ENCODE peak calls at places on chromosomes 4 and X, in seven cellular contexts. W is A549, D is K562, S is H1, P is tibial nerve, F is upper lobe of left lung, X is ovary. I is an unnamed sample.

GRCh38 chrX:37816766-37817165 is 30.6 kb downstream of the DYNLT3 start:
- DNase-seq in W (no peak), D (no peak), S (no peak), P (no peak), F (no peak), X (no peak), I (no peak)

GRCh38 chrX:1242901-1243402 is 25.7 kb upstream of the CSF2RA start:
- DNase-seq in W (peak), D (no peak), S (no peak), P (no peak), F (no peak), X (no peak), I (no peak)

GRCh38 chr4:111064342-111064993 is 441.6 kb upstream of the PITX2 start:
- DNase-seq in W (peak), D (no peak), S (no peak), P (no peak), F (no peak), X (no peak), I (no peak)

GRCh38 chrX:78125148-78125547 is 14.3 kb downstream of the TAF9B start:
- DNase-seq in W (no peak), D (no peak), S (no peak), P (no peak), F (no peak), X (no peak), I (no peak)

GRCh38 chr4:70984587-70984986 is 8.9 kb upstream of the DCK start:
- DNase-seq in W (no peak), D (no peak), S (no peak), P (no peak), F (no peak), X (no peak), I (no peak)

GRCh38 chr4:119731146-119731742 is 102.6 kb upstream of the PDE5A start:
- DNase-seq in W (no peak), D (no peak), S (no peak), P (no peak), F (no peak), X (no peak), I (no peak)

GRCh38 chr4:85402371-85402770 is 72.6 kb upstream of the ARHGAP24 start:
- DNase-seq in W (peak), D (no peak), S (no peak), P (no peak), F (no peak), X (no peak), I (no peak)

GRCh38 chr4:105765690-105766407 is 57.3 kb downstream of the GSTCD start:
- DNase-seq in W (peak), D (no peak), S (no peak), P (no peak), F (no peak), X (no peak), I (no peak)

GRCh38 chr4:128907966-128908365 is 98.5 kb downstream of the JADE1 start:
- DNase-seq in W (no peak), D (no peak), S (no peak), P (no peak), F (no peak), X (no peak), I (no peak)

GRCh38 chr4:24513718-24514117 is 70.6 kb downstream of the DHX15 start:
- DNase-seq in W (no peak), D (no peak), S (no peak), P (no peak), F (no peak), X (no peak), I (no peak)

GRCh38 chrX:49192722-49193328 is 6.7 kb upstream of the PRICKLE3 start:
- DNase-seq in W (peak), D (peak), S (no peak), P (no peak), F (no peak), X (no peak), I (no peak)

GRCh38 chrX:73577368-73577767 is 14.4 kb downstream of the CHIC1 start:
- DNase-seq in W (peak), D (no peak), S (no peak), P (no peak), F (no peak), X (no peak), I (no peak)

GRCh38 chr4:59598233-59598618 is 1601.9 kb upstream of the ADGRL3 start:
- DNase-seq in W (no peak), D (no peak), S (no peak), P (no peak), F (peak), X (no peak), I (no peak)

GRCh38 chr4:79678472-79679202 is 270.6 kb upstream of the GK2 start:
- DNase-seq in W (no peak), D (peak), S (no peak), P (no peak), F (no peak), X (peak), I (no peak)

GRCh38 chrX:150365953-150366911 is 3.1 kb downstream of the MAMLD1 start:
- DNase-seq in W (peak), D (peak), S (peak), P (peak), F (no peak), X (peak), I (no peak)

GRCh38 chrX:264634-265455 is 16.3 kb upstream of the PLCXD1 start:
- DNase-seq in W (peak), D (no peak), S (peak), P (no peak), F (peak), X (no peak), I (peak)

GRCh38 chr4:87529187-87529586 is at the start of gene SPARCL1:
- DNase-seq in W (no peak), D (no peak), S (no peak), P (peak), F (no peak), X (peak), I (no peak)

GRCh38 chrX:152601848-152602616 is 35.7 kb upstream of the GABRQ start:
- DNase-seq in W (peak), D (peak), S (peak), P (no peak), F (no peak), X (no peak), I (no peak)

GRCh38 chrX:129686422-129686948 is 31.7 kb upstream of the APLN start:
- DNase-seq in W (no peak), D (no peak), S (no peak), P (peak), F (no peak), X (peak), I (no peak)

GRCh38 chr4:185305979-185306442 is 89.7 kb downstream of the LRP2BP start:
- DNase-seq in W (peak), D (no peak), S (no peak), P (no peak), F (no peak), X (no peak), I (no peak)

GRCh38 chr4:185304541-185304940 is 91.2 kb downstream of the LRP2BP start:
- DNase-seq in W (no peak), D (no peak), S (no peak), P (no peak), F (peak), X (no peak), I (no peak)

GRCh38 chr4:185309770-185310169 is 86.0 kb downstream of the LRP2BP start:
- DNase-seq in W (no peak), D (no peak), S (no peak), P (no peak), F (no peak), X (no peak), I (no peak)

GRCh38 chr4:185304944-185305690 is 90.6 kb downstream of the LRP2BP start:
- DNase-seq in W (peak), D (no peak), S (peak), P (no peak), F (peak), X (no peak), I (no peak)

DNA sequence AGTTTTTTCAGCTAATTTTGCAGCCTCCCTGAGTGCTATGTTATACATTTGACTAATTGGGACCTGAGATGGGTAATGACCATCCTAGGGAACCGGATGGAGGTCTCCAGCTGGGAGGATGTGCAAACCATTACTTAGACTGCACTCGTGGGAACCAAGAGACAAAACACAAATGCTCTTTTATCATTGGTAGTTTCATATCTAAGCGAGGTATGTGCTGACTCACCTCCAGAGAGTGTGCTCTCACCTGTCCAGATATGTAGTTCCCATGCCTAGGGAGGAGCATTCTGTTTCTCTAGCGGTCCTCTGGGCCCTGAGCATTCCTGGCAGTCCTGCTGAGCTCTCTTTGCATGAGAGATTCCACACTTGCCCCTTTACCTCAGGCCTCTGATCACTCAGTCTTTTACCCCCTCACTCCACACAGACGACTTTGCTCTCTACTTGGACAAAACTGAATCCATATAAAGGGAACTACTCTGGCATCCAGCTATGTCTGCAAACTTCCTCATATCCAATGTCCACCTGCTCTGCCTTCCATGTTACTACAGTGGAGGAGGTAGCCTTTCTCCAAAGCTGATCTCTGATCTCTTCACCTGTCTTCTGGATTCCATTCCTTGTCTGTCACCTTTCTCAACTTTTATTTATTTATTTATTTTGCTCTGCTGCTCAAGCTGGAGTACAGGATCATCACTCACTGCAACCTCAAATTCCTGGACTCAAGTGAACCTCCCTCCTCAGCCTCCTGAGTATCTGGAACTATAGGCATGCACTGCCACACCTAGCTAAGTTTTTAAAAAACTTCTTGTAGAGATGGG is 88.4 kb downstream of the LRP2BP start:
- DNase-seq in W (no peak), D (no peak), S (no peak), P (no peak), F (no peak), X (no peak), I (no peak)
- TF ChIP-seq POLR2A in W (no peak), D (no peak), S (no peak), P (no peak), F (no peak), X (no peak), I (no peak)

DNA sequence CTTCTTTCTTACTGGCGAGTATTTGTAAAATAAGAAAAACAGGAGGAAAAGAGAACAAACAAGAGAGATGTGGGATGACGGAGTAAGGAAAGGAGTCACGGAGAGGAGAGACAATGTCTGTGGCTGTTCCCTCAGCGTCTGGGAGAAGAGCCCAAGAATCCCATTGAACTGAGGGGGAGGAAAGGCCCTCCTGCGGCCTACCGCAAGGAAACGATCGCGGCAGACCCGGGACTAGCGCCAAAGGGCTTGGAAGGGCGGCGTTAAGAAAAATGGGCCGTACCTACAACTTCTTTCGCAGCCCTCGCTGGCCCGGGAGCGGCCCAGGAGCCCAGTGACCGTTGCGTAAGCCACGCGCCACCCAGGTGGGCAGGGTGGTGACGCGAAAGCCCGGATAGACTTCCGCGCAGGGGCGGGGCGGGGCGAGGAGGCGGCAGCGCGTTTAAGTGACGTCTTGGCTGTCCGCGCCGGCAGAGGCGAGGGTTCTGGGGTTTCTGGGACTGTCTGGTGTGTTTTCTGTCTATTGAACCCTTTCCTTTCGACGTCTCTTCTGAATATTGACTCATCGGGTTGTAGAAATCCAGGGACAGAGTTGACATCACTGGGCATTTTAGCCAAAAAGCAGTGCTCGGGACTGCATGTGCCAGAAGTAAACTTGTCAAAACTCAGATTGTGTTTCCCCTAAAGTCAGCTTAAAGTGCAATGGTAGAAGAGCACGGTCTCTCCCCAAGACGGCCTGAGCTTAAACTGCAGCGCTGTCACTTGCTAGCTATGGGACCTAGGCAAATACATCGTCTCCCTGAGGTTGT is at the start of gene SLC9B1:
- DNase-seq in W (peak), D (peak), S (peak), P (peak), F (peak), X (peak), I (peak)
- TF ChIP-seq EP300 in W (no peak), D (peak), S (no peak), P (peak), F (peak), X (peak), I (peak)

GRCh38 chr4:86482851-86483490 is 111.1 kb upstream of the PTPN13 start:
- DNase-seq in W (no peak), D (no peak), S (peak), P (no peak), F (no peak), X (no peak), I (no peak)
- H3K4me3 ChIP-seq in W (no peak), D (no peak), S (no peak), P (peak), F (no peak), X (no peak), I (no peak)

GRCh38 chr4:159174645-159175147 is 71.8 kb downstream of the RAPGEF2 start:
- DNase-seq in W (no peak), D (no peak), S (no peak), P (no peak), F (no peak), X (no peak), I (no peak)
- TF ChIP-seq POLR2A in W (no peak), D (no peak), S (no peak), P (no peak), F (no peak), X (no peak), I (no peak)

GRCh38 chr4:177484613-177485021 is 42.4 kb upstream of the AGA start:
- DNase-seq in W (peak), D (no peak), S (no peak), P (no peak), F (no peak), X (no peak), I (no peak)
- TF ChIP-seq EP300 in W (no peak), D (no peak), S (no peak), P (no peak), F (no peak), X (no peak), I (no peak)

GRCh38 chr4:185209031-185209851 is at the start of gene SNX25:
- DNase-seq in W (peak), D (peak), S (peak), P (peak), F (peak), X (peak), I (peak)

GRCh38 chr4:185202984-185203379 is 818 bp downstream of the CFAP97 start:
- DNase-seq in W (no peak), D (no peak), S (no peak), P (no peak), F (no peak), X (no peak), I (no peak)

GRCh38 chr4:185204238-185204910 is 574 bp upstream of the CFAP97 start:
- DNase-seq in W (peak), D (no peak), S (no peak), P (no peak), F (peak), X (no peak), I (no peak)

GRCh38 chr4:185203380-185204237 is at the start of gene CFAP97:
- DNase-seq in W (peak), D (peak), S (peak), P (peak), F (peak), X (peak), I (peak)

DNA sequence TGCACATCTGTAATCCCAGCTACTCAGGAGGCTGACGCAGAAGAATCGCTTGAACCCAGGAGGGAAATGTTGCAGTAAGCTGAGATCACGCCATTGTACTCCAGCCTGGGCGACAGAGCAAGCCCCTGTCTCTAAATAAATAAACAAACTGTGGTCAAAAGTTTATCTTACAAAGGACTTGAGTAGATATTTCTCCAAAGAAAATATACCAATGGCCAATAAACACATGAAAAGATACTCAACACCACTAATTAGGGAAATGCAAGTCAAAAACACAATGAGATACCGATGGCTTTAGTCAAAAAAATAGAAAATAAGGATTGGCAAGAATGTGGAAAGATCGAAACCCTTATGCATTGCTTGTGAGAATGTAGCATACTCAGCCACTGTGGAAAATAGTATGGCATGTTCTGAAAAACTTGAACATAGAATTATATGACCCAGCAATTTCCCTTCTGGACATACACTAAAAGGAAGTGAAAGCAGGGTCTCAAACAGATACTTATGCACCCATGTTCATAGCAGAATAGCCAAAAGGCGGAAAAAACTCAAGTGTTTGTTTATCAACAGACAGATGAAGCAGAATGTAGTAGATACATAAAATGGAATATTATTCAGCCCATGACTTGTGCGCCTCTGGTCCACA is 2.0 kb upstream of the CFAP97 start:
- DNase-seq in W (no peak), D (no peak), S (no peak), P (no peak), F (no peak), X (no peak), I (no peak)
- H3K4me3 ChIP-seq in W (no peak), D (no peak), S (no peak), P (no peak), F (no peak), X (no peak), I (no peak)

GRCh38 chrX:12791253-12792228 is at the start of gene PRPS2:
- DNase-seq in W (peak), D (peak), S (peak), P (peak), F (peak), X (peak), I (peak)
- TF ChIP-seq POLR2A in W (peak), D (peak), S (peak), P (peak), F (no peak), X (peak), I (no peak)

DNA sequence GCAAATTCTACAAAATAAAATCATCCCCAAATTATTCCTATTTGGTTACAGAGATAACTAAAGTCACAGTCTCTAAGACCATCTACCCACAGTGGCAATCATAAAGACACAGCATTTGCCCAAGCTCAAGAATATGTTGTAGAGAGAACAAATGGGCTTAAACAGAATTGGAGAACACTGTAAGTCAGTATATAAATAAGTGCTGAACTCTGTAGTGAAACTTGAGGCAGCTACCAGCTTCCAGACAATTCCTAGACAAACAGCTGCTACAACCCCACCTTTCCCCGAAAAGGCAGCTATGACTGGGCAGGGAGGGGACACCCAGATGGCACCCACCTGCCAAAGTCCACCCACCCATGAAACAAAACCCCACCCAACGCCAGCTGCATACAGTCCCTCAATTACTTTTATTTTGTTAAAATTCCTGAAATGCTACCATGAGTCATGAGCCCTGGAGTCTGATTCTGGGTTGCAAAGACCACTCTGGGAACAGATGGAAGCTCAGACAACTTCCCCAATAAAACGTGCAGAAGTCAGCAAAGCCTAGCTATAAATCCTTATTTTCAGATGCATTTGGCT is 24.4 kb downstream of the RELL1 start:
- DNase-seq in W (no peak), D (no peak), S (no peak), P (no peak), F (no peak), X (no peak), I (no peak)
- TF ChIP-seq EP300 in W (no peak), D (no peak), S (no peak), P (no peak), F (no peak), X (no peak), I (no peak)

DNA sequence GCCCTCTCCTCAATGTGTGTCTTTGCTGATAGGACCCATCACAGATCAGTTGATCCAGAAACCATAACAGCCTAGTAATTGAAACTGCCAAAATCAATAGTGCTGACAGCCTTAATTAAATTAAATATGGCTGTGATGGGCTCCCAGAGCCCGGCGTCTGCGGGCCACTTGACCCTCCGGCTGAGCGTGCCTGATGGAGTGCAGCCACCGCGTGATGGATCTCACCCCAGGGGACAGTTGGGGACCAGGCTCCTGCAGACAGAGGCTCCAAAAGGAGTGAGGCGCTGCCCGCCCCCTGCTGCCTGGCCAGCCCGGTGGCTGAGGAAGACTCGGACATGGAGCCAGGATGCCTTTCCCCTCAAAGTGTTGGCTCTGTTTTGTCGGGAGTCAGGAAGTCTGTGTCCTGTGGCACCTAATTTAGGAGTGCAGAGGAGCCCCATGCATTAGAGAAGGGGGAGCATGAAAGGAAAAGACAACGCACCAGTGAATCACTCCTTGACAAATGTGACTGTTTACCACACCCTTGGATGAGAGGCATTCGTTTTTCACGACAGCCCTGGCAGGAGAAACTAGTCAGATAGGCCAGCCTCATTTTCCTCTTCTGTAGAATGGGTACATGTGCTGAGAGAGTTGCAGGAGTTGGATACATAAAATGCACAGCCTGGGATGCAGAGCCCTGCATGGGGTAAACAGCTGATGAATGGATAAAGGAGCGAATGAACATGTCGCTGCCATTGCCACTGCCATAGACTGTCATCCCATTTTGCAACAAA is 40.8 kb upstream of the MSX1 start:
- DNase-seq in W (no peak), D (no peak), S (no peak), P (no peak), F (no peak), X (no peak), I (no peak)
- H3K4me3 ChIP-seq in W (no peak), D (no peak), S (no peak), P (no peak), F (no peak), X (no peak), I (no peak)

I was measured in stomach.